ENCODE peak calls at places on chromosomes 12 and 14, in five cellular contexts. O is IMR-90, B is A549, N is K562, F is GM12878. D is an unnamed sample.

GRCh38 chr12:104668274-104668718 is 211.5 kb downstream of the CHST11 start:
- DNase-seq in O (peak; percentile 62), B (no peak), N (peak; percentile 38), F (no peak), D (peak; percentile 78)

GRCh38 chr14:31556191-31556590 is 5.0 kb upstream of the NUBPL start:
- DNase-seq in O (no peak), B (no peak), N (no peak), F (no peak), D (no peak)

GRCh38 chr12:104649913-104650312 is 193.2 kb downstream of the CHST11 start:
- DNase-seq in O (no peak), B (no peak), N (no peak), F (no peak), D (no peak)

GRCh38 chr12:50925342-50925651 is 27.0 kb upstream of the HIGD1C start:
- DNase-seq in O (no peak), B (no peak), N (peak; percentile 42), F (no peak), D (no peak)

GRCh38 chr14:38150075-38150474 is 57.6 kb upstream of the SSTR1 start:
- DNase-seq in O (peak; percentile 2), B (no peak), N (no peak), F (no peak), D (no peak)

GRCh38 chr14:67733609-67734008 is 31.9 kb downstream of the RDH12 start:
- DNase-seq in O (no peak), B (no peak), N (no peak), F (no peak), D (no peak)

GRCh38 chr12:131102991-131103609 is 149.4 kb downstream of the ADGRD1 start:
- DNase-seq in O (no peak), B (no peak), N (no peak), F (no peak), D (no peak)

GRCh38 chr14:71362282-71362681 is 455.0 kb downstream of the PCNX1 start:
- DNase-seq in O (no peak), B (no peak), N (peak; percentile 59), F (no peak), D (no peak)

GRCh38 chr14:83147006-83147405 is 1613.4 kb upstream of the SEL1L start:
- DNase-seq in O (peak; percentile 90), B (no peak), N (no peak), F (no peak), D (no peak)

GRCh38 chr12:32891956-32892355 is 4.6 kb downstream of the PKP2 start:
- DNase-seq in O (no peak), B (peak; percentile 20), N (no peak), F (no peak), D (no peak)

GRCh38 chr12:104485651-104486341 is 29.0 kb downstream of the CHST11 start:
- DNase-seq in O (no peak), B (no peak), N (peak; percentile 73), F (no peak), D (no peak)

GRCh38 chr12:25591132-25591531 is 38.0 kb upstream of the LMNTD1 start:
- DNase-seq in O (no peak), B (peak; percentile 3), N (no peak), F (no peak), D (no peak)

GRCh38 chr14:61025239-61026223 is 44.5 kb downstream of the SLC38A6 start:
- DNase-seq in O (peak; percentile 80), B (peak; percentile 76), N (peak; percentile 71), F (no peak), D (peak; percentile 41)

GRCh38 chr12:117161460-117162166 is 28.7 kb downstream of the FBXO21 start:
- DNase-seq in O (no peak), B (no peak), N (no peak), F (no peak), D (no peak)
- TF ChIP-seq RCOR1 in O (no peak), B (no peak), N (no peak), F (no peak), D (no peak)

DNA sequence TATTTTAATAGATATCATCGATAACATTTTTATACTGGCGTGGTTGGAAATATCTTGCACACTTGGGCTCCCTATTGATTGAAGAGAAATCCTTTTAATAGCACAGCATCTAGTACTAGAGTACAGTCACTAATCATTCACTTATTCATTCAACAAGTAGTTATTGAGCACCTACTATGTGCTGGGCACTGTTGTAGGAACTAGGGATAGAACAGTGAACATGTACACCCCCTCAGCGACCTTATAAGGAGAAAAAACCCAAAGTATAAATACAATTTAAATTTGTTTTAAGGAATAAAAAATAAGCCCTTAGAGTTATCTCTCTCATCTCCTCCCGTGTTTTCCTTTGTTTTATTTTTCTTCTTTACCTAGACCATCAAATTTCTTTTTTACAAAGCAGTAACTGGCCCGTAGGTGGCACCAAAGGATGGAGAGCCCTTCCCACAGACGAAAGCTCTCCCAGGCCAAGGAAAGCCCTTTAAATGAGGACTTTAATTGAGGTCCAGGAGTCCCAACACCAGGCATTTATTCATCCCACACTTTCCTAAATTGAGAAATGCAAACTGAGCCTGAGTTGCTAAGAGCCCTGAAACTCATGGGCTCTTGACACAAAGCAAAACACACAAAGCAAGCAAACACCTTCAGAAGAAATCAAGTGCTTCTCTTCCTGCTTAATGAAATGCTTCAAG is 29.0 kb downstream of the PEBP1 start:
- DNase-seq in O (peak; percentile 33), B (peak; percentile 48), N (peak; percentile 14), F (no peak), D (peak; percentile 56)
- TF ChIP-seq CTCF in O (peak; percentile 48), B (peak; percentile 68), N (peak; percentile 25), F (peak; percentile 45), D (peak; percentile 68)

GRCh38 chr14:100147691-100148464 is 11.6 kb downstream of the DEGS2 start:
- DNase-seq in O (no peak), B (no peak), N (no peak), F (no peak), D (no peak)
- TF ChIP-seq RCOR1 in O (no peak), B (no peak), N (no peak), F (no peak), D (no peak)

GRCh38 chr14:64220056-64220455 is 74.1 kb downstream of the ESR2 start:
- DNase-seq in O (no peak), B (no peak), N (peak; percentile 11), F (no peak), D (no peak)
- TF ChIP-seq CTCF in O (no peak), B (no peak), N (no peak), F (no peak), D (no peak)

GRCh38 chr14:39265032-39265431 is 31.3 kb downstream of the MIA2 start:
- DNase-seq in O (peak; percentile 32), B (peak; percentile 55), N (peak; percentile 20), F (no peak), D (no peak)

GRCh38 chr14:39264558-39264957 is 30.8 kb downstream of the MIA2 start:
- DNase-seq in O (no peak), B (no peak), N (no peak), F (no peak), D (no peak)

GRCh38 chr14:39266871-39267591 is 33.3 kb downstream of the MIA2 start:
- DNase-seq in O (peak; percentile 81), B (peak; percentile 90), N (peak; percentile 81), F (no peak), D (peak; percentile 77)

GRCh38 chr14:39266589-39266870 is 32.8 kb downstream of the MIA2 start:
- DNase-seq in O (peak; percentile 34), B (peak; percentile 70), N (no peak), F (no peak), D (no peak)

GRCh38 chr14:39265741-39266588 is 32.2 kb downstream of the MIA2 start:
- DNase-seq in O (peak; percentile 26), B (no peak), N (peak; percentile 44), F (no peak), D (no peak)
- TF ChIP-seq RCOR1 in O (no peak), B (no peak), N (no peak), F (no peak), D (no peak)

D was measured in SK-N-SH.